ENCODE peak calls at places on chromosomes 2 and 18, in eight cellular contexts. W is GM23248; E is brain microvascular endothelial cell; Z is effector memory CD4-positive, alpha-beta T cell; B is upper lobe of right lung; Q is uterus; T is left ventricle myocardium inferior; H is AG04450. I is an unnamed sample.

GRCh38 chr2:233088598-233089345 is 28.6 kb downstream of the INPP5D start:
- DNase-seq in W (no peak), E (no peak), Z (no peak), B (peak), Q (no peak), T (no peak), H (no peak), I (no peak)

GRCh38 chr2:197181491-197181890 is 129.1 kb downstream of the ANKRD44 start:
- DNase-seq in W (peak), E (peak), Z (no peak), B (no peak), Q (no peak), T (no peak), H (no peak), I (no peak)

GRCh38 chr2:72813841-72814240 is 12.0 kb downstream of the EXOC6B start:
- DNase-seq in W (peak), E (peak), Z (no peak), B (no peak), Q (no peak), T (no peak), H (no peak), I (no peak)

GRCh38 chr18:74453011-74453571 is 4.0 kb downstream of the DIPK1C start:
- DNase-seq in W (no peak), E (no peak), Z (no peak), B (no peak), Q (no peak), T (no peak), H (no peak), I (no peak)

GRCh38 chr18:48867978-48868377 is 82.8 kb downstream of the SMAD7 start:
- DNase-seq in W (no peak), E (no peak), Z (no peak), B (no peak), Q (no peak), T (no peak), H (no peak), I (no peak)

GRCh38 chr2:231387904-231388724 is 7.4 kb upstream of the B3GNT7 start:
- DNase-seq in W (peak), E (peak), Z (no peak), B (no peak), Q (no peak), T (peak), H (no peak), I (no peak)

GRCh38 chr2:7190587-7191320 is 273.5 kb downstream of the RNF144A start:
- DNase-seq in W (peak), E (no peak), Z (no peak), B (no peak), Q (no peak), T (no peak), H (no peak), I (no peak)

GRCh38 chr18:45617284-45617683 is 2.0 kb downstream of the SLC14A2 start:
- DNase-seq in W (peak), E (peak), Z (no peak), B (peak), Q (peak), T (peak), H (peak), I (peak)

GRCh38 chr2:173196080-173196479 is 120.4 kb downstream of the MAP3K20 start:
- DNase-seq in W (no peak), E (no peak), Z (no peak), B (no peak), Q (no peak), T (no peak), H (no peak), I (no peak)

GRCh38 chr18:46632401-46633089 is 24.5 kb downstream of the LOXHD1 start:
- DNase-seq in W (peak), E (no peak), Z (no peak), B (no peak), Q (no peak), T (no peak), H (no peak), I (peak)

GRCh38 chr2:71724793-71725192 is 271.4 kb downstream of the DYSF start:
- DNase-seq in W (no peak), E (no peak), Z (no peak), B (no peak), Q (no peak), T (no peak), H (no peak), I (no peak)

GRCh38 chr2:1759611-1759930 is 15.3 kb upstream of the PXDN start:
- DNase-seq in W (no peak), E (no peak), Z (no peak), B (no peak), Q (no peak), T (no peak), H (no peak), I (peak)
- H3K27ac ChIP-seq in W (no peak), E (no peak), Z (no peak), B (no peak), Q (no peak), T (no peak), H (no peak), I (no peak)

GRCh38 chr2:237235383-237236095 is 149.8 kb downstream of the COPS8 start:
- DNase-seq in W (peak), E (peak), Z (no peak), B (no peak), Q (peak), T (peak), H (no peak), I (no peak)
- H3K27ac ChIP-seq in W (peak), E (no peak), Z (no peak), B (peak), Q (peak), T (peak), H (peak), I (no peak)

GRCh38 chr2:239896075-239896474 is 129.1 kb downstream of the NDUFA10 start:
- DNase-seq in W (no peak), E (no peak), Z (no peak), B (no peak), Q (no peak), T (no peak), H (no peak), I (no peak)
- H3K27ac ChIP-seq in W (no peak), E (no peak), Z (no peak), B (no peak), Q (no peak), T (no peak), H (no peak), I (no peak)

DNA sequence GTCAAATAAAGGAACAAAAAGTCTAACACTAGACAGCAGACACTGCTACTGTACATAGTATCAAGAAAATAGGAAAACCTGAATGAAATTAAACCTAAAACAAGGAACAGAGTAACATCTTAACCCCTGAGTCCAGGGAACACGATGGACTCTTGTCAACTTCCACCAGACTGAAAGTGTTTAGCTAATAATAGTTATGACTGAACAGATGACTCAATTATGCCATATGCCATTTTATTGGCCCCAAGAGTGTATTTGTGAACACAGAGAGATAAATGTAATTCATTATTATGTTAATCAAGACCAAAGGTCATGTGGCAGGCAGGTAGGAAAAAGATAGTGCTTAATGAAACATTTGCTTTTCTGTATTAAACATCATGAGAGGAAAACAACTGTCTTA is 58.0 kb downstream of the NYAP2 start:
- DNase-seq in W (no peak), E (no peak), Z (no peak), B (no peak), Q (no peak), T (no peak), H (no peak), I (no peak)
- H3K27ac ChIP-seq in W (no peak), E (no peak), Z (no peak), B (no peak), Q (no peak), T (no peak), H (no peak), I (no peak)

GRCh38 chr2:107001081-107001480 is 115.1 kb upstream of the ST6GAL2 start:
- DNase-seq in W (no peak), E (no peak), Z (no peak), B (no peak), Q (no peak), T (no peak), H (no peak), I (no peak)
- H3K27ac ChIP-seq in W (no peak), E (no peak), Z (no peak), B (no peak), Q (no peak), T (no peak), H (no peak), I (no peak)

DNA sequence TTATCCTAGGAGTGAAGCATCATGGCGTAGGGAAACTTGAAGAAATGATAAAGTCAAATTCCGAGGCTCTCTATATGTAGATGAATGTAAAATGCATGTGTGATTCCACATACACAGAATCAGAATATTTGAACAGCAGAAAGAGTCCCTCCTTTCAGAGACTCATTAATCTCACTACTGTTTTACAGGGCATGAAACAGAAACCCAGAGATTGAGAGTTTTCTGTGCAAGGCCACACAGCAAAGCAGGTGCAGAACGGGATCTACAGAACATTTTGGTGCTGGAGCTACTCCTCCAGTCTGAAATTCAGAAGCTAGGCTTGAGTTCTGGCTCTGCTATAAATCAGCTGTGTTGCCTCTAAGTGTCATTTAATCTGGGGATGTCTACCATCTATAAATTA is 856.6 kb upstream of the CELF4 start:
- DNase-seq in W (no peak), E (no peak), Z (no peak), B (no peak), Q (no peak), T (no peak), H (no peak), I (no peak)
- H3K27ac ChIP-seq in W (no peak), E (no peak), Z (no peak), B (no peak), Q (no peak), T (no peak), H (no peak), I (no peak)

GRCh38 chr2:200435379-200435778 is 74.5 kb downstream of the KCTD18 start:
- DNase-seq in W (peak), E (peak), Z (no peak), B (no peak), Q (no peak), T (no peak), H (no peak), I (no peak)
- H3K27ac ChIP-seq in W (peak), E (peak), Z (no peak), B (no peak), Q (no peak), T (no peak), H (no peak), I (no peak)

DNA sequence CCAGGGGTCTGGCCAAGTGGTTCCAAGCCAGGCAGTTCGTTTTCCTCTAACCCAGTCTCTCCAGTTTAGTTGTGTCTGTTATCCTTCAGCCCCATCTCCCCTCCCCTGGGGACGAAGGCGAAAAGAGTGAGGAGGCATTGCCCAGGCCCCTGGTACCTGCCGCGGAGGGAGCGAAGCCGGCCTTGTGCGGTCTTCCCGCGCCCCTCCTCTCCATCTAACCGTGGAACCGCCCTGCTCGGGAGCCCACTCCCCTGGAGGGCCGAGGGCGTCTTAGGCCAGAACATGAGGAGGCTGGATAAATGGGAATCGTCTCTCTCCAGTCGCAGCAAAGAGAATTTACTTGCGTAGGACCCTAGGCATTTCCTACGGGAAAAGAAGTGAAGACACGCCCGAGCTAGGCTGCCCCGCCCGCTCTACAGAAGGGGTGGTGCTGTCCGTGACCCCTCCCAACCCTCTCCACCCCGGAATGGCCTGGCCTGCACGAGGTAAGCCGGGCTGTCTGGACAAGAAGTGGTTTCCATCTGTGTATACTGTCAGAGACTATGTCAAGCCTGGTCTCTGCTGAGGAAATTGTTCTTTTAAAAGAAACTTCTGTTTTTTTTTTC is 156.2 kb downstream of the MIB1 start:
- DNase-seq in W (peak), E (no peak), Z (no peak), B (no peak), Q (no peak), T (peak), H (no peak), I (no peak)
- H3K27ac ChIP-seq in W (no peak), E (no peak), Z (no peak), B (no peak), Q (no peak), T (no peak), H (no peak), I (no peak)

I was measured in RWPE2.